ENCODE peak calls at places on chromosome 1, in seven cellular contexts. Y, H, D, A, G, V and B are unnamed samples.
A peak's percentile ranks its signal among the peaks of the same experiment; 100 is the strongest.

GRCh38 chr1:30525980-30526651 is 197.3 kb downstream of the MATN1 start:
- DNase-seq in H (no peak), A (no peak), G (no peak), V (no peak), D (no peak), Y (peak; percentile 90), B (no peak)

GRCh38 chr1:233293556-233294446 is 1.7 kb downstream of the PCNX2 start:
- DNase-seq in D (no peak), Y (no peak), G (no peak), V (no peak), H (no peak), A (no peak), B (no peak)

GRCh38 chr1:10288059-10288615 is 77.8 kb downstream of the KIF1B start:
- DNase-seq in Y (no peak), H (no peak), A (no peak), G (no peak), V (no peak), D (no peak), B (no peak)

GRCh38 chr1:243850013-243850367 is at the start of gene AKT3:
- DNase-seq in H (no peak), D (no peak), A (no peak), Y (no peak), V (no peak), G (peak; percentile 72), B (no peak)

GRCh38 chr1:145926706-145927072 is 595 bp downstream of the RBM8A start:
- DNase-seq in G (no peak), Y (no peak), A (no peak), H (no peak), V (no peak), D (no peak), B (no peak)

GRCh38 chr1:76759950-76760349 is 107.3 kb upstream of the ST6GALNAC5 start:
- DNase-seq in D (no peak), Y (peak; percentile 56), A (no peak), V (no peak), H (no peak), G (no peak), B (no peak)

GRCh38 chr1:27602510-27603319 is 1.2 kb downstream of the AHDC1 start:
- DNase-seq in A (peak; percentile 33), V (no peak), D (peak; percentile 41), G (peak; percentile 55), Y (no peak), H (peak; percentile 29), B (no peak)

GRCh38 chr1:11804666-11805453 is 904 bp downstream of the MTHFR start:
- DNase-seq in V (no peak), H (no peak), A (peak; percentile 15), D (no peak), G (no peak), Y (no peak), B (no peak)

GRCh38 chr1:91511386-91511785 is 10.7 kb downstream of the CDC7 start:
- DNase-seq in H (no peak), A (no peak), Y (no peak), V (no peak), G (no peak), D (no peak), B (no peak)

GRCh38 chr1:5896706-5897105 is 95.5 kb downstream of the NPHP4 start:
- DNase-seq in Y (no peak), A (no peak), D (no peak), V (no peak), H (no peak), G (no peak), B (no peak)